ENCODE peak calls at places on chromosomes 13 and 19, in five cellular contexts. One of them, this sample, is unnamed.

GRCh38 chr19:54707932-54708331 is 16.3 kb upstream of the KIR3DL3 start:
- DNase-seq in cardiac fibroblast: no peak
- DNase-seq in epithelial cell of proximal tubule: no peak
- DNase-seq in cardiac muscle cell: no peak
- DNase-seq in IMR-90: no peak
- DNase-seq in this sample: no peak

GRCh38 chr13:84192125-84192524 is 309.9 kb upstream of the SLITRK1 start:
- DNase-seq in cardiac fibroblast: peak
- DNase-seq in epithelial cell of proximal tubule: peak
- DNase-seq in cardiac muscle cell: peak
- DNase-seq in IMR-90: peak
- DNase-seq in this sample: no peak

GRCh38 chr13:32019612-32020233 is 11.9 kb upstream of the FRY start:
- DNase-seq in cardiac fibroblast: peak
- DNase-seq in epithelial cell of proximal tubule: no peak
- DNase-seq in cardiac muscle cell: peak
- DNase-seq in IMR-90: peak
- DNase-seq in this sample: peak

GRCh38 chr13:79307433-79307861 is 98.6 kb downstream of the RBM26 start:
- DNase-seq in cardiac fibroblast: no peak
- DNase-seq in epithelial cell of proximal tubule: no peak
- DNase-seq in cardiac muscle cell: no peak
- DNase-seq in IMR-90: peak
- DNase-seq in this sample: no peak

GRCh38 chr19:45498411-45499195 is at the start of gene PPM1N:
- DNase-seq in cardiac fibroblast: peak
- DNase-seq in epithelial cell of proximal tubule: no peak
- DNase-seq in cardiac muscle cell: peak
- DNase-seq in IMR-90: peak
- DNase-seq in this sample: peak

GRCh38 chr13:106602178-106602577 is 34.2 kb upstream of the ARGLU1 start:
- DNase-seq in cardiac fibroblast: no peak
- DNase-seq in epithelial cell of proximal tubule: no peak
- DNase-seq in cardiac muscle cell: no peak
- DNase-seq in IMR-90: no peak
- DNase-seq in this sample: no peak

GRCh38 chr13:79353698-79354097 is 52.4 kb downstream of the RBM26 start:
- DNase-seq in cardiac fibroblast: peak
- DNase-seq in epithelial cell of proximal tubule: no peak
- DNase-seq in cardiac muscle cell: peak
- DNase-seq in IMR-90: no peak
- DNase-seq in this sample: no peak

GRCh38 chr19:44988896-44989563 is 12.2 kb upstream of the RELB start:
- DNase-seq in cardiac fibroblast: peak
- DNase-seq in epithelial cell of proximal tubule: no peak
- DNase-seq in cardiac muscle cell: peak
- DNase-seq in IMR-90: peak
- DNase-seq in this sample: peak

DNA sequence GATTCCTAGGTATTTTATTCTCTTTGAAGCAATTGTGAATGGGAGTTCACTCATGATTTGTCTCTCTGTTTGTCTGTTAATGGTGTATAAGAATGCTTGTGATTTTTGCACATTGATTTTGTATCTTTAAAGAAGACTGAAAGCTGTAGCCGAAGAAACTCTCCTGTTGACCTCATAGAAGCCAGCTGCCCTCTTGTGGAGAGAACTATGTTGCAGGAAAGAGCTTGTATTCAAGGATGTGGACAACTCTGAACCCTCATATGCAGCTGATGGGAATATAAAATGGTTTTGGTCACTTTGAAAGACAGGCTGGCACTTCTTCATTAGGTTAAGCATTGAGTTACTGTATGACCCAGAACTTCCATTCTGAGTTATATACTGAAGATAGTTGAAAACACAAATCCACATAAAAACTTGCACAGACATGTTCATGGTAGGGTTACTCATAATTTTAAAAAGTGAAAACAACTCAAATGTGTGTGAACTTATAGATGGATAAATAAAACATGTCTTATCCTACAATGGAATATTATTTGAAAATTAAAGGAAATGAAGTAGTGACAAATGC is 65.8 kb upstream of the SLITRK6 start:
- DNase-seq in cardiac fibroblast: peak
- DNase-seq in epithelial cell of proximal tubule: no peak
- DNase-seq in cardiac muscle cell: peak
- DNase-seq in IMR-90: peak
- DNase-seq in this sample: no peak
- TF ChIP-seq CTCF in cardiac fibroblast: peak
- TF ChIP-seq CTCF in epithelial cell of proximal tubule: peak
- TF ChIP-seq CTCF in cardiac muscle cell: no peak
- TF ChIP-seq CTCF in IMR-90: peak
- TF ChIP-seq CTCF in this sample: peak

DNA sequence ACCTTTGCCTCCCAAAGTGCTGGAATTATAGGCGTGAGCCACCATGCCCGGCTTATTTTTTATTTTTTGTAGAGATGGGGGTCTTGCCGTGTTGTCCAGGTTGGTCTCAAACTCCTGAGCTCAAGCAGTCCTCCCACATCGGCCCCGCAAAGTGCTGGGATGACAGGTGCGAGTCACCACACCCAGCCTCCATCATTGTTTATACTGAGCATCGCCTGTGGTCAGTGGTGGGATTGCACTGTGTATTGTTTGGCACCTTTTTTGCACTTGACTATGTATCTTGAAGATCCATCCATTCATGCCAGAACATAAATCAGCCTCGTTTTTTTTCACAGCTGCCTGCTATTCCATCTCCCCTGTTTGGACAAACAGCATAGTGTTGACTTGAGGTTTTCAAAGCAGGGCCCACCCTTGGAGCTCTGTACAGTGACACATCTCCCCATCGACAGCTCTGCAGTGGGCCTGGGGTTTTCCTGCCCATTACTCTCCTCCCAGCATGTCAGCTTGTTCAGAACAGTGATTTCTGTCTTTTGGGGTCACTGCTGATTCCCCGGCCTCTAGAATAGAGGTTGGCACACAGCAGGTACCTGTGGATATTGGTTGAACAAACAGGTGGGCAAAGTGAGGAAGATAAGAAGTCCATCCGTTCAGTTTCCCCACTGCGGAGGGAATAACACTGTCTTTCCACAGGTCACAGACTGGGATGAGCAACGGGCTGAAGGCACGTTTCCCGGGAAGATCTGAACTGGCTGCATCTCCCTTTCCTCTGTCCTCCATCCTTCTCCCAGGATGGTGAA is 8.2 kb upstream of the UPK1A start:
- DNase-seq in cardiac fibroblast: no peak
- DNase-seq in epithelial cell of proximal tubule: no peak
- DNase-seq in cardiac muscle cell: no peak
- DNase-seq in IMR-90: no peak
- DNase-seq in this sample: no peak
- TF ChIP-seq CTCF in cardiac fibroblast: peak
- TF ChIP-seq CTCF in epithelial cell of proximal tubule: peak
- TF ChIP-seq CTCF in cardiac muscle cell: no peak
- TF ChIP-seq CTCF in IMR-90: no peak
- TF ChIP-seq CTCF in this sample: no peak

GRCh38 chr13:26707122-26708006 is 53.2 kb downstream of the GPR12 start:
- DNase-seq in cardiac fibroblast: peak
- DNase-seq in epithelial cell of proximal tubule: peak
- DNase-seq in cardiac muscle cell: peak
- DNase-seq in IMR-90: peak
- DNase-seq in this sample: peak
- TF ChIP-seq CTCF in cardiac fibroblast: peak
- TF ChIP-seq CTCF in epithelial cell of proximal tubule: peak
- TF ChIP-seq CTCF in cardiac muscle cell: peak
- TF ChIP-seq CTCF in IMR-90: peak
- TF ChIP-seq CTCF in this sample: peak

GRCh38 chr13:25588336-25589060 is 216.7 kb downstream of the ATP8A2 start:
- DNase-seq in cardiac fibroblast: no peak
- DNase-seq in epithelial cell of proximal tubule: no peak
- DNase-seq in cardiac muscle cell: no peak
- DNase-seq in IMR-90: no peak
- DNase-seq in this sample: no peak
- TF ChIP-seq CTCF in cardiac fibroblast: no peak
- TF ChIP-seq CTCF in epithelial cell of proximal tubule: no peak
- TF ChIP-seq CTCF in cardiac muscle cell: no peak
- TF ChIP-seq CTCF in IMR-90: no peak
- TF ChIP-seq CTCF in this sample: no peak

DNA sequence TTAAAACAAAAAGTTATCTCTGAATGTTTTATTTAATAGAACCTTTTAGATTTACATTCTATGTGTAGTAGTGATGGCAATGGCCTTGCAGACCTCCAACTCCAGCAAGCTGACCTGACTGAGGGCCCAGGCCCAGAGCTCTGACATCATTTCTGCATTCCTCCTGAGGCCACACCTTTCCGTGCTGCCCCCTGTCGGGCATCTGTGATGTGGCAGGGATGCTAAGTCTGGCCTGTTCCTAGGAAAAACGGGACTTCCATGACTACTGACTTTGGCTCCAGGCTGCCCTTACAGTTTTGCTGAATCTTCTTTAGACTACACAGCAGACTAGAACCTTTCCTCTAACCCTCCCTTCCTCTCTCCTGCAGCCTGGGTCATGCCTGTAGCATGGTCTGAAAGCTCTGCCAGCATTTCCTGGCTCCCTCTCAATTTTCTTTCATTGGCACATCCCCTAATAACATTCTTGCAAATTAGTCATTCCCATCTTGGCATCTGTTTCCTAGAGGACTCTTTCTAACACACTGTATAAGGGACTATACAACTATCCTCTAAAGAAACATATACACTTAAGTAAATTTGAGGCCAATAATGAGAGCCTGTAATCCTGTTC is 249.0 kb downstream of the GPC5 start:
- DNase-seq in cardiac fibroblast: no peak
- DNase-seq in epithelial cell of proximal tubule: no peak
- DNase-seq in cardiac muscle cell: peak
- DNase-seq in IMR-90: peak
- DNase-seq in this sample: peak
- TF ChIP-seq CTCF in cardiac fibroblast: peak
- TF ChIP-seq CTCF in epithelial cell of proximal tubule: peak
- TF ChIP-seq CTCF in cardiac muscle cell: peak
- TF ChIP-seq CTCF in IMR-90: no peak
- TF ChIP-seq CTCF in this sample: peak

DNA sequence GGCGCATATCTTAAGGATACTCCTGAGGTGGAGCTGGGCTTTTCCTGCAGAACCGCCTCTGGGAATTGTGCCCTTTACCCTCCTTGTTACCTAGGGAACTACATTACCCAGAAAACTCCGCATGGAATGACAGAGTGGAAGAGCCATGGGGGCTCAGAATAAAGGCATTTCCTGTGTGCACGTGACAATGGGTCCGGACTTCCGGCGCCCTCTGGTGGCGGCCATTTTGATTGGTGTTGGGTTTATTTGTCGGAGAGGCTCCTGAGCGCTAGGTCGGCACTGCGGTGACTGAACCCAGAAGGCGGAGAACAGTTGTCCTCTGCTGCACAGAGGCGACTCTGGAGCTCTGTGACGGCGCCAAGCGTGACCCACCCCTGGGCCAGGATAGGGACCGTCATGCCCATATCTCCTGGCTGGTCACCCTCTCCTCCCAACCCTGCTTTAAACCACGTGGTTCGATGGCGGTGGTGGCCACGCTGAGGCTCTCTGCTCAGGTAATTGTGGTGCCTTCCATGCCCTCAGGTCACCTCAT is at the start of gene ZNF587B:
- DNase-seq in cardiac fibroblast: peak
- DNase-seq in epithelial cell of proximal tubule: no peak
- DNase-seq in cardiac muscle cell: peak
- DNase-seq in IMR-90: peak
- DNase-seq in this sample: peak
- TF ChIP-seq CTCF in cardiac fibroblast: no peak
- TF ChIP-seq CTCF in epithelial cell of proximal tubule: peak
- TF ChIP-seq CTCF in cardiac muscle cell: peak
- TF ChIP-seq CTCF in IMR-90: peak
- TF ChIP-seq CTCF in this sample: peak

GRCh38 chr13:47588676-47589075 is 412.4 kb downstream of the SUCLA2 start:
- DNase-seq in cardiac fibroblast: no peak
- DNase-seq in epithelial cell of proximal tubule: no peak
- DNase-seq in cardiac muscle cell: peak
- DNase-seq in IMR-90: no peak
- DNase-seq in this sample: no peak
- TF ChIP-seq CTCF in cardiac fibroblast: peak
- TF ChIP-seq CTCF in epithelial cell of proximal tubule: no peak
- TF ChIP-seq CTCF in cardiac muscle cell: peak
- TF ChIP-seq CTCF in IMR-90: no peak
- TF ChIP-seq CTCF in this sample: peak

GRCh38 chr13:23707674-23708073 is 137.5 kb downstream of the TNFRSF19 start:
- DNase-seq in cardiac fibroblast: peak
- DNase-seq in epithelial cell of proximal tubule: no peak
- DNase-seq in cardiac muscle cell: peak
- DNase-seq in IMR-90: peak
- DNase-seq in this sample: no peak
- TF ChIP-seq CTCF in cardiac fibroblast: peak
- TF ChIP-seq CTCF in epithelial cell of proximal tubule: peak
- TF ChIP-seq CTCF in cardiac muscle cell: peak
- TF ChIP-seq CTCF in IMR-90: peak
- TF ChIP-seq CTCF in this sample: no peak

DNA sequence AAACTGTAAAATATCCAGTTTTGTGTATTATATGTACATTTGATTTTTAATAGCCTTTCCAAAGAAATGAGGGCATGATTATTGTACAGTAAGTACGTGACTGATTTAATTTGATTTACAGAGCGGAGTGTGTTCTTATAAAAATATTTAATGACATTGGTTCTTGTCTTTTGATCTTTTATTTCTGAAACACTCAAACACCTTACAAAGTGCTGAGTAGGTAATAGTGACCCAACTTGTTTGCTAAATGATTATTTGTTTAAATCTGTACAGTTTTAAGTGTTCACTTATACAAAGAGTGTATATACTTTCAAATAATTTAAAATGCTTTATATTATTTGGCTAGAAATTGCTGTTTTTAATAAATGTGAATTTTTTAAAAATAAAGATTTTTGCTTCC is 71.5 kb downstream of the COG3 start:
- DNase-seq in cardiac fibroblast: no peak
- DNase-seq in epithelial cell of proximal tubule: no peak
- DNase-seq in cardiac muscle cell: no peak
- DNase-seq in IMR-90: no peak
- DNase-seq in this sample: no peak
- TF ChIP-seq CTCF in cardiac fibroblast: no peak
- TF ChIP-seq CTCF in epithelial cell of proximal tubule: no peak
- TF ChIP-seq CTCF in cardiac muscle cell: no peak
- TF ChIP-seq CTCF in IMR-90: no peak
- TF ChIP-seq CTCF in this sample: no peak

GRCh38 chr13:48749699-48750473 is 96.2 kb downstream of the CYSLTR2 start:
- DNase-seq in cardiac fibroblast: peak
- DNase-seq in epithelial cell of proximal tubule: peak
- DNase-seq in cardiac muscle cell: peak
- DNase-seq in IMR-90: peak
- DNase-seq in this sample: peak
- TF ChIP-seq CTCF in cardiac fibroblast: peak
- TF ChIP-seq CTCF in epithelial cell of proximal tubule: peak
- TF ChIP-seq CTCF in cardiac muscle cell: peak
- TF ChIP-seq CTCF in IMR-90: peak
- TF ChIP-seq CTCF in this sample: peak